ENCODE peak calls at places on chromosomes 16 and 17, in four cellular contexts. O is neural progenitor cell, Y is upper lobe of right lung, L is Panc1. P is an unnamed sample.

GRCh38 chr16:22641030-22641671 is 130.5 kb downstream of the NPIPB5 start:
- DNase-seq in O (peak; percentile 73), L (no peak), Y (no peak), P (peak; percentile 59)

GRCh38 chr17:19905514-19905913 is 37.8 kb upstream of the ULK2 start:
- DNase-seq in Y (no peak), L (no peak), O (no peak), P (no peak)

GRCh38 chr16:1870365-1871082 is 1.4 kb downstream of the MEIOB start:
- DNase-seq in Y (peak; percentile 67), L (peak; percentile 95), O (no peak), P (peak; percentile 77)

GRCh38 chr17:34384822-34385605 is 22.0 kb upstream of the CCL1 start:
- DNase-seq in L (no peak), Y (no peak), O (no peak), P (no peak)

GRCh38 chr17:77186141-77186604 is 45.4 kb downstream of the SEC14L1 start:
- DNase-seq in L (no peak), O (no peak), Y (no peak), P (no peak)

GRCh38 chr16:49743206-49743470 is 112.8 kb downstream of the ZNF423 start:
- DNase-seq in Y (no peak), O (no peak), L (no peak), P (no peak)

GRCh38 chr16:11379420-11379819 is 34.2 kb downstream of the RMI2 start:
- DNase-seq in O (no peak), Y (no peak), L (no peak), P (no peak)

GRCh38 chr17:17892731-17893130 is 55.9 kb upstream of the SREBF1 start:
- DNase-seq in O (no peak), L (no peak), Y (no peak), P (no peak)

GRCh38 chr17:60134396-60135159 is 15.2 kb upstream of the CA4 start:
- DNase-seq in O (no peak), L (no peak), Y (peak; percentile 53), P (peak; percentile 17)

GRCh38 chr17:11511696-11512095 is 86.6 kb upstream of the DNAH9 start:
- DNase-seq in Y (no peak), O (no peak), L (no peak), P (no peak)

GRCh38 chr16:50845296-50845695 is 103.4 kb downstream of the CYLD start:
- DNase-seq in Y (no peak), L (no peak), O (no peak), P (no peak)

GRCh38 chr16:8962393-8963009 is 1.2 kb downstream of the USP7 start:
- DNase-seq in L (no peak), O (peak; percentile 64), Y (peak; percentile 69), P (peak; percentile 30)

GRCh38 chr16:15907863-15908478 is 19.6 kb upstream of the CEP20 start:
- DNase-seq in O (peak; percentile 72), L (no peak), Y (no peak), P (no peak)

GRCh38 chr17:7549401-7550055 is 670 bp downstream of the TNFSF12 start:
- DNase-seq in O (no peak), Y (peak; percentile 80), L (no peak), P (no peak)

GRCh38 chr16:88531931-88532433 is 38.2 kb upstream of the ZC3H18 start:
- DNase-seq in L (no peak), O (no peak), Y (no peak), P (no peak)

DNA sequence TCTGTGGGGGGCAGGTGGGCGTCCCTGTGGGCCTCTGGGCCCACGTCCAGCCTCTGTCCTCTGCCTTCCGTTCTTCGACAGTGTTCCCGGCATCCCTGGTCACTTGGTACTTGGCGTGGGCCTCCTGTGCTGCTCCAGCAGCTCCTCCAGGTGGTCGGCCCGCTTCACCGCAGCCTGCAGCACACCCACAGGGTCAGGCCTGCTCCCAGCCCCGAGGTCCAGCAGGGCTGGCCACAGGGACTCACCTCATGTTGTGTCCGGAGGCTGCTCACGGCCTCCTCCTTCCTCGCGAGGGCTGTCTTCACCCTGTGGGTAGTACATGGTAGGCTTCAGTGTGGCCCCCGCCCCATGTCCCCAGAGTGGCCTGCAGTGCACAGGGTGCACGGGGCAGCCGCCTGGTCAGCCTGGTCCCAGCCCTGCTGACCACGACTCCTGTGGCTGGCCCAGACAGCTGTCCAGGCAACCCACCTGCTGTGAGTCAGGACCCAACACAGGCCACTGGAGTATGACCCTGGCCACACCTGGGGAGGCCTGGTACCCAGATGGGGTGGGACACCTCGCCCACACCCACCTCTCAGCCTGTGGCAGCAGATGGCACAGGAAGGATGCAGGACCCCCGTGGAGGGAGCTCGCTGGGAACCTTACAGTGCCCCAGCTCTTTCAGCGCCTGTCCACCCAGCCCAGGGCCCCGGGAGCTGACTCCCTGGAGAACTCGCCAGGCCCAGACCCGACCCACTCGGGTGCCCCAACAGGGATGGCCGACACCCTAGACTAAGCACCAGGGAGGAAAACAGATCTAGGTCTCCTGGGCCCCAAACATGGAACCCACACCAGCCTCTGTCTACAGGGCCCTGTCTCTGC is 23.9 kb upstream of the AATK start:
- DNase-seq in L (no peak), O (peak; percentile 49), Y (no peak), P (no peak)
- TF ChIP-seq CTCF in L (no peak), O (peak; percentile 40), Y (no peak), P (peak; percentile 31)

GRCh38 chr16:48374255-48374654 is 11.0 kb downstream of the SIAH1 start:
- DNase-seq in L (no peak), Y (no peak), O (no peak), P (no peak)
- H3K4me1 ChIP-seq in L (peaks cover 17% of the 10 kb centered on the region), Y (peaks cover 74% of the 10 kb centered on the region), O (peaks cover 48% of the 10 kb centered on the region), P (peaks cover 12% of the 10 kb centered on the region)

GRCh38 chr16:53892155-53892554 is 188.2 kb downstream of the FTO start:
- DNase-seq in Y (no peak), L (peak; percentile 45), O (peak; percentile 68), P (no peak)
- TF ChIP-seq CTCF in Y (peak; percentile 75), L (peak; percentile 79), O (peak; percentile 85), P (peak; percentile 84)

DNA sequence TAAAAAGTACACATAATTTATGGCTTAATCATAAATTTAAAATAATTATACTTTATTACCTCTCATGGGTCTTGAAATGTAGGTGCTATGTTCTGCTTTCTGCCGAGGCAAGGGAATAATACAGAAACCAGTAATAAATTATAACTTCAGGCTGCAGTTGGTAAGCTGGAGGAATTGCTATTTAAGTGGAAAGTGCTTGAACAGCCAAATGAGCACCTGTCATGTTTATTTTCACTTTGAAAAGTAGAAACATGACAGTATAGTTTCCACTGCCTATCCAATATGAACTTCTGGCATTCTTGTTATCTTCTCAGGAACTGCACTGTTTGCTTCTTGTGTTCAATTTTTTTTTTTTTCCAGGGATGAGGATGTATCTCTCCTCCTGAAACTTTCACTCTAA is 146.0 kb downstream of the FTO start:
- DNase-seq in O (no peak), L (no peak), Y (no peak), P (no peak)
- H3K4me1 ChIP-seq in O (peaks cover 9% of the 10 kb centered on the region), L (no peaks in the 10 kb centered on the region), Y (no peaks in the 10 kb centered on the region), P (no peaks in the 10 kb centered on the region)

DNA sequence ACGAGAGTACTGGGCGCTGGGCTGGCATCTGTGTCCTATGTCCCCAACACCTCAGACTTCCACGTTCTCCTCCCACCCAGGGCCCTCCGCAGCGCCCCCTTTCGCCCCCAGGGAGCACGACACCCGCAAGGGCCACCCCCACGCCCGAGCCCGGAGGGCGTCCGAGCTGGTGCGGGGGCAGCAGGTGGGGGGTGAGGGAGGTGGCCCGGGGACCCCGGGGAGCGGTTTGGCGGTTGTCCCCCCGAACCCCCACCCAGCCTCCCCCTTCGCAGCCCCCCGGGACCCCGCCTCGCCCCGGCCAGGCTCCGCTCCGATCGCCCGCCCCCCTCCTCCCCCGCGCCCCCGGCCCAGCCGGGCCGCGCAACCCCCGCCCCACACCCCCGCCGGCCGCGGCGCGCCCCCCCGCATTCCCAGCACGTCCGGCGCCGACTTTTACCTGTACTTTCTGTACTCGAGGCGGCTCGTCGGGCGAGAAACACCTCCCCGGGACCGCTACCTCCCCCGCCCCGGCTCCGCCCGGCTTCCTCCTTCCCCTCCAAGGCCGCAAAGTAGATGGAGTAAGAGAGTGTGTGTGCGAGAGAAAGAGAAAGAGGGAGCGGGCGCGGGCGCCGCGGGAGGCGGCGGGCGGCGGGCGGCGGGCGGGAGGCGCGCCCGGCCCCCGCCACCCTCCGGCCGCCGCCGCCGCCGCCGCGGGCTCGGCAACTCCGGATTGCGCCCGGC is 897 bp downstream of the CDYL2 start:
- DNase-seq in Y (peak; percentile 78), O (peak; percentile 63), L (no peak), P (no peak)
- TF ChIP-seq CTCF in Y (peak; percentile 55), O (peak; percentile 72), L (peak; percentile 41), P (peak; percentile 55)

GRCh38 chr17:9238340-9239259 is 217.3 kb downstream of the NTN1 start:
- DNase-seq in O (no peak), L (no peak), Y (no peak), P (no peak)
- H3K4me1 ChIP-seq in O (peaks cover 4% of the 10 kb centered on the region), L (peaks cover 10% of the 10 kb centered on the region), Y (peaks cover 21% of the 10 kb centered on the region), P (no peaks in the 10 kb centered on the region)

GRCh38 chr16:14565688-14566025 is 64.4 kb downstream of the PARN start:
- DNase-seq in O (no peak), L (no peak), Y (no peak), P (no peak)

GRCh38 chr16:14560523-14560922 is 69.5 kb downstream of the PARN start:
- DNase-seq in O (no peak), Y (no peak), L (no peak), P (no peak)

GRCh38 chr16:14564323-14564722 is 65.7 kb downstream of the PARN start:
- DNase-seq in L (no peak), O (no peak), Y (no peak), P (peak; percentile 51)

GRCh38 chr16:14564881-14565687 is 65.0 kb downstream of the PARN start:
- DNase-seq in L (no peak), O (no peak), Y (no peak), P (no peak)

GRCh38 chr16:14562691-14563491 is 67.2 kb downstream of the PARN start:
- DNase-seq in L (no peak), Y (no peak), O (peak; percentile 55), P (peak; percentile 93)
- TF ChIP-seq CTCF in L (no peak), Y (peak; percentile 20), O (no peak), P (peak; percentile 55)